ENCODE peak calls at places on chromosomes 7 and 10, in five cellular contexts. X is GM23248, G is neural progenitor cell, Z is PC-9, J is PC-3. W is an unnamed sample.

GRCh38 chr10:96578022-96578421 is 8.8 kb downstream of the TM9SF3 start:
- DNase-seq in Z (no peak), G (no peak), X (no peak), J (no peak), W (no peak)

GRCh38 chr10:87532696-87533095 is 28.0 kb downstream of the MINPP1 start:
- DNase-seq in Z (no peak), X (no peak), J (no peak), G (no peak), W (no peak)

GRCh38 chr10:44993922-44994751 is 6.6 kb upstream of the ZNF22 start:
- DNase-seq in G (no peak), Z (peak; percentile 59), J (no peak), X (peak; percentile 48), W (no peak)

GRCh38 chr7:26087321-26088091 is 64.5 kb upstream of the NFE2L3 start:
- DNase-seq in G (no peak), J (no peak), Z (peak; percentile 34), X (peak; percentile 16), W (no peak)

GRCh38 chr10:53325073-53325472 is 552.5 kb upstream of the MBL2 start:
- DNase-seq in Z (no peak), J (peak; percentile 98), X (peak; percentile 60), G (no peak), W (no peak)

GRCh38 chr10:80206277-80206655 is 929 bp upstream of the ANXA11 start:
- DNase-seq in X (no peak), G (no peak), J (no peak), Z (no peak), W (no peak)

GRCh38 chr10:20877986-20878979 is 18.8 kb downstream of the NEBL start:
- DNase-seq in J (peak; percentile 59), G (no peak), Z (no peak), X (peak; percentile 5), W (no peak)

GRCh38 chr10:24722131-24722675 is 1.5 kb downstream of the ARHGAP21 start:
- DNase-seq in J (no peak), Z (no peak), X (no peak), G (no peak), W (peak; percentile 48)

GRCh38 chr7:139570119-139570518 is 46.6 kb downstream of the CLEC2L start:
- DNase-seq in J (no peak), X (peak; percentile 19), G (peak; percentile 75), Z (no peak), W (no peak)

GRCh38 chr10:24731942-24732341 is 8.3 kb upstream of the ARHGAP21 start:
- DNase-seq in J (peak; percentile 89), X (no peak), Z (peak; percentile 68), G (no peak), W (no peak)

GRCh38 chr10:22351131-22351703 is 5.9 kb downstream of the SPAG6 start:
- DNase-seq in J (no peak), G (no peak), X (no peak), Z (no peak), W (no peak)

GRCh38 chr7:122677149-122677548 is 21.8 kb downstream of the RNF133 start:
- DNase-seq in Z (no peak), J (no peak), G (no peak), X (no peak), W (no peak)

GRCh38 chr7:100483728-100484635 is at the start of gene NYAP1:
- DNase-seq in Z (no peak), G (peak; percentile 82), J (peak; percentile 43), X (no peak), W (no peak)

GRCh38 chr7:100486111-100486636 is 2.4 kb downstream of the NYAP1 start:
- DNase-seq in G (no peak), J (no peak), Z (no peak), X (no peak), W (no peak)

GRCh38 chr7:100485514-100485913 is 1.8 kb downstream of the NYAP1 start:
- DNase-seq in G (no peak), J (no peak), Z (no peak), X (peak; percentile 38), W (no peak)

GRCh38 chr7:100483101-100483727 is 513 bp upstream of the NYAP1 start:
- DNase-seq in Z (peak; percentile 39), J (peak; percentile 48), X (peak; percentile 70), G (peak; percentile 87), W (peak; percentile 54)

GRCh38 chr7:100484636-100485114 is 948 bp downstream of the NYAP1 start:
- DNase-seq in J (no peak), Z (no peak), X (no peak), G (no peak), W (no peak)
- H3K4me1 ChIP-seq in J (peaks cover 6% of the 10 kb centered on the region), Z (peaks cover 21% of the 10 kb centered on the region), X (no peaks in the 10 kb centered on the region), G (peaks cover 26% of the 10 kb centered on the region), W (peaks cover 3% of the 10 kb centered on the region)

GRCh38 chr10:7410800-7411670 is at the start of gene SFMBT2:
- DNase-seq in Z (no peak), X (peak; percentile 77), J (peak; percentile 27), G (peak; percentile 82), W (peak; percentile 79)

GRCh38 chr10:7409732-7410168 is 1.1 kb downstream of the SFMBT2 start:
- DNase-seq in Z (no peak), G (peak; percentile 26), X (peak; percentile 21), J (no peak), W (peak; percentile 49)

GRCh38 chr10:7412482-7413251 is 1.8 kb upstream of the SFMBT2 start:
- DNase-seq in J (no peak), G (peak; percentile 84), X (peak; percentile 20), Z (no peak), W (no peak)

GRCh38 chr10:7410306-7410799 is 481 bp downstream of the SFMBT2 start:
- DNase-seq in G (peak; percentile 67), J (no peak), X (peak; percentile 38), Z (no peak), W (peak; percentile 16)

DNA sequence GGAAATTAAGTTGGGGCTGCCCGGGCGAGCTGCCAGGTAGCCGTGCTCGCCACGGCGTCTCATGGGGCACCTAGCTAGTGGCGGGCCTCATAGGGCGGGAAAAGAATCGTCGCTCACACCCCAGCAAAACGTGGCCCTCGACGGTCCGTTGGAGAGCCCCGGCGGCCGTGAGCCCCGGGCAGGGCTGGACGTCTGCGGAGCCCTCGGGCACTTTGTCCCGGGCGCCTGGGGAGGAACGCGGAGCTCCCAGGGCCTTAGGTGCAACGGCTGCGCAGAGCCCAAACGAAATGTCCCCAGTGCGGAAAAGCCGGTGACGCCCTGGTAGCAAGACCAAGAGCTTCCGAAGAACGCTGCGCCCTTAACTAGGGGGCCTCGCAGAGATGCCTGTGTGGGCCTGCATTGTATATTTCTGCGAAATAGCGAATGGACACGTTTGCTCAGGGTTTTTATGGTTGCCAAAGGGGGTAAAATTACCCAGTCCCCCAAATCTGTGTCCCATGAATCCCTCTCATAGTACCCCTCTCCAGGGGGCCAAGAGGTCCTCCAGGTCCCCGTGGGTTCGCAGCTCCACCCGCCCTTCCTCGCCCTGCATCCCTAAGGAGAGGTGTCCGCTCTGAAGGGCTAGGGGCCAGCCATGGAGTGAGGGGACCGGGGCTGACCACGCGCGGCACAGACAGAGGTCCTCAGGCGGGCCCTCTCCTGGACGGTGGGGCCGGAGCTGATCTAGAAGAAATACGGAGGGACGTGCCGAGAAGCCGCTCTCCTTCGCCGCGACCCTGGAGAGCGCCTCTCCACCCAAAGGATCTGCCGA is 1.0 kb upstream of the SFMBT2 start:
- DNase-seq in X (no peak), J (no peak), G (peak; percentile 55), Z (no peak), W (no peak)
- TF ChIP-seq EZH2 in X (no peak), J (no peak), G (peak; percentile 13), Z (no peak), W (no peak)

DNA sequence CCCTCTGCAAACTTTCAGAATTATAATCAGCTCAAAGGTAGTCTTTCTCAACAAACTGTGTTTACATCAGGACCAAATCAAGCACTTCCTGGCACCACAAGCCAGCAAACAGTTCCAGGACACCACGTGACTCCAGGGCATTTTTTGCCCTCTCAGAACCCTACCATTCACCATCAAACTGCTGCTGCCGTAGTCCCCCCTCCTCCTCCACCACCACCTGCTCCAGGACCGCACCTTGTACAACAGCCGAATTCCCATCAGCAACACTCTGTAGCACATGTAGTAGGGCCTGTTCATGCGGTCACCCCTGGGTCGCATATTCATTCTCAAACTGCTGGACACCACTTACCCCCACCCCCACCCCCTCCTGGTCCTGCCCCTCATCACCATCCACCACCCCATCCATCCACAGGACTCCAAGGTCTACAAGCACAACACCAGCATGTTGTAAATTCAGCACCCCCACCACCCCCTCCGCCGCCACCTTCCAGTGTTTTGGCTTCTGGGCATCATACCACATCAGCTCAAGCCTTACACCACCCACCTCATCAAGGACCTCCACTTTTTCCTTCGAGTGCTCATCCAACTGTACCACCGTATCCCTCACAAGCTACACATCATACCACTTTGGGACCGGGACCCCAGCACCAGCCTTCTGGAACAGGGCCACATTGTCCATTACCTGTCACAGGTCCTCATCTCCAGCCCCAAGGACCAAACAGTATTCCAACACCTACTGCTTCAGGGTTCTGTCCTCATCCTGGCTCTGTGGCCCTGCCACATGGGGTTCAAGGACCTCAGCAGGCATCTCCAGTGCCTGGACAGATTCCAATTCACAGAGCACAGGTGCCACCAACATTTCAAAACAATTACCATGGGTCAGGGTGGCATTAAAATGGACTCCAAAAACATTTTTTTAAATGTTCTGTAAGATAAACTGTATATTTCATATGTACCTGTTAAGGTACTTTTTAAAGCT is 98.7 kb downstream of the KMT2E start:
- DNase-seq in G (no peak), X (no peak), Z (no peak), J (no peak), W (no peak)
- H3F3A ChIP-seq in G (peaks cover 62% of the 10 kb centered on the region), X (peaks cover 91% of the 10 kb centered on the region), Z (peaks cover 29% of the 10 kb centered on the region), J (no peaks in the 10 kb centered on the region), W (peaks cover 23% of the 10 kb centered on the region)

DNA sequence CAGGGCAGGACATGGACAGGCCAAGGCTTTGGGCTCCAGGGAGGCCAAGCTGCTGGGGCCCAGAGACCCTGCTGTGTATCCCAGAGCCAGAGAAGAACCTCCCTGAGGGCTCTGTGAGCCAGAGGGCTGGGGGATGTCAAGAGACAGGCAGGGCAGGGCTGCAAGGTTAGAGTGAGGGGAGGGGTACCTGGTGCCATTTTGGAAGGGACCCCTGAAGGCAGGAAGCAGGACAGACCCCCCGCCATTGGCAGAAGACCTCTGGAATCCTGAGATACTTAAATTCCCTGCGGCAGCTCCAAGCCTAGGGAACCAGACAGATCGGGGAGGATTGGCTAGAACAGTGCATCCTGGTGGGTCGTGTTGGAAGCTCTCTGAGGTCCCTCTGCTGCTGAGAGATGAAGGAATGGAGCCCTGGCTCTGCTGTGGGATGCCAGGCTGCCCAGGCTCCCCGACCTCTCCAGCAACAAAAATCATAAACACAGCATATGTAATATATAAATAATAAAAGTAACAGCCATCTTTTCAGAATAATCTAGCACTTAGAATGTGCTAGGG is 75.0 kb downstream of the LHPP start:
- DNase-seq in X (no peak), G (peak; percentile 40), J (no peak), Z (no peak), W (no peak)
- H3K4me1 ChIP-seq in X (no peaks in the 10 kb centered on the region), G (peaks cover 11% of the 10 kb centered on the region), J (no peaks in the 10 kb centered on the region), Z (no peaks in the 10 kb centered on the region), W (no peaks in the 10 kb centered on the region)

GRCh38 chr10:117535045-117535751 is 7.3 kb upstream of the EMX2 start:
- DNase-seq in G (peak; percentile 72), Z (no peak), X (peak; percentile 73), J (no peak), W (no peak)

GRCh38 chr10:117535752-117536358 is 6.7 kb upstream of the EMX2 start:
- DNase-seq in J (no peak), G (peak; percentile 57), X (peak; percentile 37), Z (no peak), W (no peak)

GRCh38 chr10:117533507-117534281 is 8.9 kb upstream of the EMX2 start:
- DNase-seq in X (peak; percentile 80), J (no peak), Z (no peak), G (peak; percentile 58), W (no peak)

GRCh38 chr10:117532451-117533107 is 10.0 kb upstream of the EMX2 start:
- DNase-seq in Z (no peak), G (peak; percentile 62), X (peak; percentile 61), J (no peak), W (no peak)

GRCh38 chr10:117534321-117535044 is 8.1 kb upstream of the EMX2 start:
- DNase-seq in J (no peak), X (peak; percentile 62), G (peak; percentile 64), Z (no peak), W (no peak)
- TF ChIP-seq EZH2 in J (no peak), X (no peak), G (peak; percentile 90), Z (no peak), W (no peak)

GRCh38 chr7:107945332-107945731 is 54.3 kb downstream of the DLD start:
- DNase-seq in J (no peak), Z (no peak), X (no peak), G (no peak), W (no peak)
- H3F3A ChIP-seq in J (peaks cover 11% of the 10 kb centered on the region), Z (peaks cover 30% of the 10 kb centered on the region), X (peaks cover 68% of the 10 kb centered on the region), G (no peaks in the 10 kb centered on the region), W (no peaks in the 10 kb centered on the region)

W was measured in MM.1S.